ENCODE peak calls at places on chromosomes 4 and X, in four cellular contexts. W is AG04449, Q is MG63, Y is brain microvascular endothelial cell. G is an unnamed sample.
A peak's percentile ranks its signal among the peaks of the same experiment; 100 is the strongest.

GRCh38 chr4:78014889-78015886 is 41.9 kb upstream of the FRAS1 start:
- DNase-seq in Y (no peak), Q (no peak), W (no peak), G (no peak)

GRCh38 chr4:128525939-128526630 is 238.5 kb upstream of the PGRMC2 start:
- DNase-seq in W (no peak), Y (no peak), Q (no peak), G (peak; percentile 66)

GRCh38 chr4:173436149-173436579 is 37.2 kb upstream of the SCRG1 start:
- DNase-seq in W (peak; percentile 74), Y (peak; percentile 48), Q (peak; percentile 30), G (peak; percentile 88)

GRCh38 chrX:107684956-107685385 is 56.7 kb downstream of the PRPS1 start:
- DNase-seq in Y (peak; percentile 30), W (no peak), Q (no peak), G (peak; percentile 73)

GRCh38 chr4:113049421-113050355 is at the start of gene ANK2:
- DNase-seq in Y (no peak), Q (no peak), W (no peak), G (no peak)

GRCh38 chrX:129139837-129140679 is 383.2 kb downstream of the SMARCA1 start:
- DNase-seq in Y (peak; percentile 1), Q (no peak), W (no peak), G (no peak)

GRCh38 chr4:25970691-25971427 is 56.8 kb downstream of the SMIM20 start:
- DNase-seq in Y (peak; percentile 33), W (no peak), Q (no peak), G (peak; percentile 43)

GRCh38 chr4:154049457-154050181 is 260.7 kb upstream of the SFRP2 start:
- DNase-seq in W (peak; percentile 2), Q (peak; percentile 39), Y (peak; percentile 28), G (peak; percentile 73)

GRCh38 chr4:15776871-15777648 is 1.1 kb upstream of the CD38 start:
- DNase-seq in W (no peak), Q (no peak), Y (no peak), G (no peak)

GRCh38 chr4:124753941-124754581 is 41.5 kb upstream of the ANKRD50 start:
- DNase-seq in W (no peak), Y (no peak), Q (peak; percentile 4), G (peak; percentile 12)

GRCh38 chr4:185810746-185811508 is 1.1 kb downstream of the SORBS2 start:
- DNase-seq in Q (no peak), Y (no peak), W (no peak), G (no peak)

GRCh38 chrX:129646721-129647587 is 7.8 kb downstream of the APLN start:
- DNase-seq in Y (no peak), Q (no peak), W (no peak), G (no peak)

GRCh38 chrX:121308276-121308805 is 260.9 kb downstream of the GLUD2 start:
- DNase-seq in Y (peak; percentile 59), Q (peak; percentile 28), W (peak; percentile 2), G (peak; percentile 74)

GRCh38 chr4:154329268-154329858 is 162.2 kb downstream of the DCHS2 start:
- DNase-seq in Y (no peak), Q (no peak), W (no peak), G (peak; percentile 13)

GRCh38 chr4:7974425-7974824 is 34.8 kb upstream of the AFAP1 start:
- DNase-seq in Y (no peak), W (no peak), Q (no peak), G (no peak)

GRCh38 chrX:95764972-95765451 is 919.6 kb upstream of the DIAPH2 start:
- DNase-seq in Q (peak; percentile 2), W (no peak), Y (peak; percentile 7), G (no peak)

GRCh38 chr4:62622084-62622483 is 1422.0 kb downstream of the ADGRL3 start:
- DNase-seq in Q (no peak), W (no peak), Y (no peak), G (no peak)

GRCh38 chrX:65635371-65635770 is 32.1 kb upstream of the MSN start:
- DNase-seq in Y (no peak), W (peak; percentile 2), Q (no peak), G (no peak)

GRCh38 chrX:110244951-110245480 is 72.9 kb downstream of the AMMECR1 start:
- DNase-seq in Y (no peak), Q (no peak), W (no peak), G (no peak)

GRCh38 chrX:72079607-72080006 is 52.1 kb downstream of the RTL5 start:
- DNase-seq in Y (peak; percentile 2), Q (no peak), W (no peak), G (no peak)

GRCh38 chr4:81504685-81505598 is 33.2 kb upstream of the RASGEF1B start:
- DNase-seq in Y (no peak), W (no peak), Q (no peak), G (no peak)

GRCh38 chr4:125420499-125420898 is 105.7 kb downstream of the FAT4 start:
- DNase-seq in Y (no peak), Q (no peak), W (no peak), G (no peak)

GRCh38 chr4:58807843-58808605 is 1697.8 kb upstream of the IGFBP7 start:
- DNase-seq in Y (peak; percentile 13), Q (no peak), W (no peak), G (no peak)

GRCh38 chrX:123698979-123699378 is 33.9 kb downstream of the THOC2 start:
- DNase-seq in Q (no peak), Y (no peak), W (no peak), G (no peak)

GRCh38 chr4:134762053-134762452 is 560.5 kb upstream of the PABPC4L start:
- DNase-seq in Q (no peak), W (no peak), Y (no peak), G (no peak)

GRCh38 chr4:144754562-144755410 is 108.8 kb downstream of the HHIP start:
- DNase-seq in W (no peak), Q (no peak), Y (peak; percentile 54), G (no peak)

GRCh38 chr4:68366600-68366999 is 16.7 kb upstream of the YTHDC1 start:
- DNase-seq in W (no peak), Y (peak; percentile 78), Q (no peak), G (no peak)

GRCh38 chr4:183154701-183155391 is 55.8 kb downstream of the WWC2 start:
- DNase-seq in Q (no peak), Y (no peak), W (no peak), G (no peak)

GRCh38 chr4:169724251-169724650 is 33.5 kb downstream of the HPF1 start:
- DNase-seq in Y (peak; percentile 31), W (peak; percentile 12), Q (no peak), G (no peak)

GRCh38 chr4:81255524-81255923 is 40.5 kb upstream of the PRKG2 start:
- DNase-seq in Y (peak; percentile 76), Q (no peak), W (peak; percentile 37), G (peak; percentile 65)

GRCh38 chrX:39261446-39262147 is 460.3 kb downstream of the MID1IP1 start:
- DNase-seq in Q (peak; percentile 77), Y (peak; percentile 27), W (no peak), G (peak; percentile 2)

GRCh38 chr4:82900016-82900334 is 560 bp upstream of the THAP9 start:
- DNase-seq in W (no peak), Y (no peak), Q (no peak), G (no peak)

GRCh38 chr4:121062466-121062975 is 9.8 kb downstream of the NDNF start:
- DNase-seq in Y (no peak), Q (no peak), W (no peak), G (no peak)

GRCh38 chr4:74675673-74676279 is 118.5 kb downstream of the BTC start:
- DNase-seq in Y (peak; percentile 62), Q (peak; percentile 5), W (peak; percentile 16), G (peak; percentile 25)

GRCh38 chr4:24488399-24489164 is 95.8 kb downstream of the DHX15 start:
- DNase-seq in Q (peak; percentile 37), W (no peak), Y (peak; percentile 62), G (no peak)

GRCh38 chr4:16617416-16617815 is 281.0 kb downstream of the LDB2 start:
- DNase-seq in Y (peak; percentile 45), W (no peak), Q (no peak), G (peak; percentile 59)

GRCh38 chr4:55768291-55768690 is 51.3 kb upstream of the EXOC1L start:
- DNase-seq in Q (no peak), Y (peak; percentile 92), W (peak; percentile 62), G (peak; percentile 94)

DNA sequence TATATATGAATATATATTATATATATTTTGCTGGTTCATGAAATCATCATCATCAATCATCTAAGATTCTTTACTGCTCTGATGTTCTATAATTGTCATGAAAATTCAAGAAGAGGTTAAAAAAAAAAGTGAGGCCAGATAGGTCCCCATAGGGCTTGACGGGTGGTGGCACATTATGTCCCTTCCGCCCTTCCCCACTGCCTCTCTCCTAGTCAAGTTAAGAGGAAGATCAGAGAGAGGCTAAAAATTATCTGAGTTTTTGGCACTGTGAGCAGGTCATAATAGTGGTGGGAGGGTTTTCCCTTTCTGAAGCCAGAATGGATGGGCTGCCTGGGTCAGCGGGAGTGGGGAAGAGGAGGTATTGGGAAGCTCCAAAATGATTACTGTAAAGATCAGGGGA is 5.4 kb downstream of the SYNPO2 start:
- DNase-seq in W (no peak), Q (no peak), Y (no peak), G (no peak)
- H3K4me3 ChIP-seq in W (no peak overlapping the region), Q (no peak overlapping the region), Y (no peak overlapping the region), G (no peak overlapping the region)

DNA sequence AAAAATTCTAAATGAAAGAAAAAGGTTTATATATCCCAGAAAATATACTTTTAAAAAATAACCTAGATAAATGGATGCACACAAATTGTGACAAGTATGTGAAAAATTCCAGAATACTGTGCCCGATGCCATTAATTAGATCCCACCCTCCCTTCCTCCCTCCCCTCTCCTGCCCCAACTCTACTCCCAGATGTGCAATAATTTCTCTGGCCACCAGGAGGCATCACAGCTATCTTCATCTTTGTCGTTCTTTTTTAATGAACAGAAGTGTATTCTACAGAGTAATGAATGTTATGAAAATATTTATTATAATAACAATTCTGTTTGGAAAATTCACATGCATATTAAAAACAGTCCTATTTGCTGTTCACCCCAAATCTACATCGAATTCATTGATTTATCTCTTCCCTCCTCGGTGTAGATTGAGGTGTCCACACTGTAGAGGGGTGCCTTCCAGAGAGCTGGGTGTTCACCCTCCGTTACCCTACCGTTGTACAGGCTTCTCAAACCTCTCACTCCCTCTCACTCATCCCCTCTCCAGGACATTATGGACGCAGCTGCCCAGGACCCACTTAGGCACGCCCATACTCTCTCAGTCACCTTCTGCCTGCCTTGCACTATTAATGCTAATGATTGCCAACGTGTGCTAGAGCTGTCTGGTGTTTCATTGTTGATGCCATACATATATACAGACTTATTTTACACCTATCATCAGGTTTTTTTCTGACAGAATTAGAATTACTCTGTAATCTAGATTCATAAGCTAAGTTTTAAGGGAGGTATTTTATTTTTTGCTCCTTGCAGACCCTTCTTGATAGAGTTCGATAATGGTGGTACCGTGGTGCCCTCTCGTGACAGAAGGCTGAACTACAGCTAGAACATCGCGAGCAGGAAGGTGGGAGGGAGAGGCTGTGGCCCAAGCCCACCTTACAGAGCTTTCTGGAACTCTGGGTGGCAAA is 14.1 kb downstream of the RAB40AL start:
- DNase-seq in Y (peak; percentile 35), W (no peak), Q (peak; percentile 27), G (no peak)
- H3K4me3 ChIP-seq in Y (peak overlapping the region; percentile 47), W (peak overlapping the region; percentile 12), Q (no peak overlapping the region), G (peak overlapping the region; percentile 15)

GRCh38 chr4:1796486-1797204 is 3.6 kb downstream of the FGFR3 start:
- DNase-seq in Q (no peak), Y (no peak), W (no peak), G (no peak)

GRCh38 chr4:1793940-1794808 is 1.1 kb downstream of the FGFR3 start:
- DNase-seq in Q (no peak), W (no peak), Y (no peak), G (no peak)

GRCh38 chr4:1793496-1793840 is 375 bp downstream of the FGFR3 start:
- DNase-seq in Q (no peak), W (no peak), Y (no peak), G (no peak)

GRCh38 chr4:1795304-1796195 is 2.5 kb downstream of the FGFR3 start:
- DNase-seq in Q (no peak), Y (no peak), W (no peak), G (no peak)

GRCh38 chr4:1794809-1795303 is 1.8 kb downstream of the FGFR3 start:
- DNase-seq in Y (no peak), W (no peak), Q (no peak), G (no peak)
- H3K4me3 ChIP-seq in Y (no peak overlapping the region), W (no peak overlapping the region), Q (no peak overlapping the region), G (peak overlapping the region; percentile 13)

GRCh38 chr4:72567036-72567435 is 2.0 kb downstream of the ADAMTS3 start:
- DNase-seq in Q (no peak), W (no peak), Y (no peak), G (no peak)
- H3K4me3 ChIP-seq in Q (peak overlapping the region; percentile 67), W (no peak overlapping the region), Y (peak overlapping the region; percentile 73), G (peak overlapping the region; percentile 80)

G was measured in skeletal muscle cell.